ENCODE peak calls at places on chromosomes 3 and 15, in nine cellular contexts. J is CD8-positive, alpha-beta T cell; B is uterus; N is trophoblast cell; F is hepatocyte; E is psoas muscle; D is fibroblast of lung; M is thoracic aorta; U is A549. Y is an unnamed sample.

GRCh38 chr3:133578548-133579191 is 5.2 kb downstream of the CDV3 start:
- DNase-seq in M (no peak), F (peak; percentile 43), U (peak; percentile 64), E (no peak), N (peak; percentile 66), D (peak; percentile 67), B (no peak), J (no peak), Y (no peak)

GRCh38 chr3:42572278-42572677 is 9.5 kb downstream of the SEC22C start:
- DNase-seq in U (peak; percentile 51), F (peak; percentile 36), D (peak; percentile 39), M (no peak), J (no peak), E (no peak), N (peak; percentile 70), B (no peak), Y (no peak)

GRCh38 chr15:41730543-41730942 is 43.7 kb upstream of the MAPKBP1 start:
- DNase-seq in N (peak; percentile 23), F (peak; percentile 5), J (no peak), M (no peak), U (no peak), D (no peak), E (no peak), B (no peak), Y (no peak)

GRCh38 chr15:67080900-67081431 is 15.6 kb downstream of the SMAD3 start:
- DNase-seq in D (peak; percentile 63), F (no peak), N (no peak), E (peak; percentile 75), U (no peak), B (peak; percentile 46), M (peak; percentile 55), J (no peak), Y (peak; percentile 44)

GRCh38 chr15:56832125-56832524 is 86.3 kb upstream of the TCF12 start:
- DNase-seq in D (peak; percentile 59), N (no peak), J (no peak), U (no peak), M (peak; percentile 31), F (peak; percentile 10), E (peak; percentile 61), B (peak; percentile 53), Y (peak; percentile 78)

GRCh38 chr15:79084308-79084968 is 6.1 kb downstream of the RASGRF1 start:
- DNase-seq in N (no peak), M (no peak), B (no peak), E (no peak), D (no peak), U (no peak), F (no peak), J (no peak), Y (no peak)

GRCh38 chr3:51955893-51956770 is 951 bp downstream of the GPR62 start:
- DNase-seq in M (no peak), B (peak; percentile 69), F (peak; percentile 77), E (peak; percentile 78), N (peak; percentile 74), D (peak; percentile 54), J (no peak), U (no peak), Y (peak; percentile 55)

GRCh38 chr15:66646799-66647198 is 55.2 kb upstream of the SMAD6 start:
- DNase-seq in F (no peak), B (no peak), J (no peak), D (no peak), E (no peak), M (no peak), N (no peak), U (no peak), Y (no peak)

GRCh38 chr15:100726426-100727190 is 124.2 kb downstream of the ASB7 start:
- DNase-seq in F (no peak), J (no peak), N (peak; percentile 75), D (peak; percentile 28), M (no peak), E (no peak), U (no peak), B (peak; percentile 13), Y (peak; percentile 7)

GRCh38 chr3:195698325-195699147 is 22.2 kb upstream of the MUC20 start:
- DNase-seq in N (peak; percentile 64), U (no peak), M (no peak), J (no peak), B (no peak), D (no peak), F (no peak), E (no peak), Y (no peak)

GRCh38 chr3:36372534-36372935 is 7.8 kb upstream of the STAC start:
- DNase-seq in J (no peak), F (no peak), M (no peak), N (no peak), B (no peak), D (no peak), U (no peak), E (no peak), Y (no peak)

GRCh38 chr3:122944671-122945151 is 82.9 kb downstream of the SEMA5B start:
- DNase-seq in B (no peak), E (no peak), M (no peak), N (no peak), F (no peak), J (no peak), U (no peak), D (no peak), Y (no peak)

GRCh38 chr3:107443461-107443860 is 66.2 kb downstream of the CCDC54 start:
- DNase-seq in J (no peak), B (no peak), M (no peak), N (no peak), E (no peak), D (no peak), U (no peak), F (no peak), Y (no peak)

DNA sequence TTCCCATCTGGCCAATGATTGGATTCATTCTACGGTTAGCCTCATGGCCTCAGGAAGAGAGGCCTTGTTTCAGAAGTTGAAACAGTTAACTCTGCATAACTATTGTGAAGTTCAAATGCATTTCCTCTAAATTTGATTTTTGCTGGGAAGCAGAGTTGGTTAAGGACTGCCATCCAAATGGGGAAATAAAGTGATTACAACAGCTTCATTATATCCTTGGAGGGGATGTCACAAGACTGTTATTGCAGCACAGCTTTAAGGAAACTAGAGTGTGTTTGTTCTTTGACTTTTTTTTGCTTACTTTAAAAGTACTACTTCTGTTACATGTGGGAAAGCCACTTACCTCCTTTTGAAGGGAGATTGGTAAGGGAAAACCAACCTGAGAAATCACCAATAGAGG is 164.8 kb downstream of the AKAP13 start:
- DNase-seq in N (peak; percentile 33), E (no peak), F (no peak), J (no peak), U (no peak), M (no peak), D (peak; percentile 84), B (no peak), Y (no peak)
- H3K4me1 ChIP-seq in N (no peaks in the 10 kb centered on the region), E (peaks cover 6% of the 10 kb centered on the region), F (peaks cover 36% of the 10 kb centered on the region), J (peaks cover 40% of the 10 kb centered on the region), U (peaks cover 33% of the 10 kb centered on the region), M (peaks cover 56% of the 10 kb centered on the region), D (peaks cover 4% of the 10 kb centered on the region), B (no peaks in the 10 kb centered on the region), Y (peaks cover 6% of the 10 kb centered on the region)

GRCh38 chr15:76337739-76338554 is 1.4 kb downstream of the ISL2 start:
- DNase-seq in N (peak; percentile 46), F (no peak), U (no peak), D (no peak), E (no peak), B (no peak), J (no peak), M (no peak), Y (no peak)
- H3K4me1 ChIP-seq in N (peaks cover 38% of the 10 kb centered on the region), F (peaks cover 37% of the 10 kb centered on the region), U (peaks cover 31% of the 10 kb centered on the region), D (no peaks in the 10 kb centered on the region), E (peaks cover 58% of the 10 kb centered on the region), B (no peaks in the 10 kb centered on the region), J (peaks cover 76% of the 10 kb centered on the region), M (peaks cover 58% of the 10 kb centered on the region), Y (peaks cover 27% of the 10 kb centered on the region)

GRCh38 chr3:14432996-14433572 is 30.7 kb downstream of the SLC6A6 start:
- DNase-seq in U (no peak), M (no peak), N (no peak), J (no peak), F (no peak), B (no peak), D (no peak), E (no peak), Y (peak; percentile 31)

GRCh38 chr3:14436954-14437281 is 34.5 kb downstream of the SLC6A6 start:
- DNase-seq in D (no peak), J (no peak), B (no peak), U (no peak), E (no peak), N (no peak), M (no peak), F (no peak), Y (no peak)

GRCh38 chr3:14435175-14436011 is 33.0 kb downstream of the SLC6A6 start:
- DNase-seq in M (no peak), E (no peak), J (no peak), B (no peak), D (no peak), U (no peak), F (no peak), N (peak; percentile 83), Y (peak; percentile 54)

GRCh38 chr3:14434105-14434504 is 31.7 kb downstream of the SLC6A6 start:
- DNase-seq in D (peak; percentile 56), U (no peak), N (no peak), B (no peak), E (peak; percentile 68), F (no peak), M (no peak), J (no peak), Y (peak; percentile 88)

GRCh38 chr3:14434541-14435151 is 32.2 kb downstream of the SLC6A6 start:
- DNase-seq in F (no peak), E (peak; percentile 79), N (no peak), B (no peak), M (no peak), U (no peak), J (no peak), D (no peak), Y (no peak)
- H3K4me1 ChIP-seq in F (peaks cover 38% of the 10 kb centered on the region), E (peaks cover 79% of the 10 kb centered on the region), N (peaks cover 50% of the 10 kb centered on the region), B (no peaks in the 10 kb centered on the region), M (peaks cover 72% of the 10 kb centered on the region), U (peaks cover 96% of the 10 kb centered on the region), J (peaks cover 56% of the 10 kb centered on the region), D (peaks cover 27% of the 10 kb centered on the region), Y (peaks cover 81% of the 10 kb centered on the region)

GRCh38 chr3:73523661-73524060 is 101.1 kb downstream of the PDZRN3 start:
- DNase-seq in M (no peak), F (no peak), N (no peak), U (no peak), E (no peak), D (no peak), B (no peak), J (no peak), Y (no peak)
- H3K4me1 ChIP-seq in M (peaks cover 65% of the 10 kb centered on the region), F (peaks cover 8% of the 10 kb centered on the region), N (peaks cover 3% of the 10 kb centered on the region), U (no peaks in the 10 kb centered on the region), E (peaks cover 25% of the 10 kb centered on the region), D (no peaks in the 10 kb centered on the region), B (peaks cover 7% of the 10 kb centered on the region), J (no peaks in the 10 kb centered on the region), Y (peaks cover 10% of the 10 kb centered on the region)

DNA sequence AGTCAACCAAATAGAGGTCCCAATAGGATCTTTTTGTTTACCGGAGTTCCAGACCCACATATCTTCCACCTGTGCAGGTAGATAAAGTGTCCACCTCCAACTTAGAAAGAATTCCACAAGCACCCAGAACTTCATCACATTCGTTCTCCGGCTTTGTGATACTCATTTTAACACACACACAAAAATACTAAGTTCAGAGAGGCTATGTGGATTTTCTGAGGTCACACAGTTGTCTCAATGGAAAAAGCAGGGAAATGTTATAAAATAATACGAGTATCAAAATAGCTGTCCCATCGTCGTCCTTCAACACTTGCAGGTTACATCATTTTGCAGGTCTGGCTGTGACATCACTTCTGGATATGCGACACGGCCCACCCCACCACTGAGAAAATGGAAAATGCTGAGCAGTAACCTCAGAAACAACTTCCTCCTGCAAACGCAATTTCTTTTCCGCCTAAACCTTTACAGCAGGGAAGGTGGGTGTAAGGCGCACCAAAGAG is 137.6 kb downstream of the TMCO5A start:
- DNase-seq in D (no peak), E (no peak), F (no peak), B (no peak), M (no peak), U (no peak), J (no peak), N (peak; percentile 17), Y (peak; percentile 71)
- H3K4me1 ChIP-seq in D (peaks cover 10% of the 10 kb centered on the region), E (peaks cover 3% of the 10 kb centered on the region), F (peaks cover 42% of the 10 kb centered on the region), B (no peaks in the 10 kb centered on the region), M (peaks cover 46% of the 10 kb centered on the region), U (peaks cover 25% of the 10 kb centered on the region), J (peaks cover 8% of the 10 kb centered on the region), N (peaks cover 24% of the 10 kb centered on the region), Y (peaks cover 45% of the 10 kb centered on the region)